ENCODE peak calls at places on chromosomes 11 and 22, in eight cellular contexts. Q is C1 segment of cervical spinal cord; Y is COLO829; U is NCI-H1417; D is NCI-H345; T is stimulated activated CD4-positive, alpha-beta T cell treated with anti-CD3 and anti-CD28 coated beads, Interleukin-2, amount 100 ng/mL, for 24 hours; L is stimulated activated effector memory CD8-positive, alpha-beta T cell treated with anti-CD3 and anti-CD28 coated beads, Interleukin-12 subunit alpha, Interleukin-12 subunit beta, amount 100 ng/mL, for 72 hours; S is heart right ventricle. G is an unnamed sample.

GRCh38 chr11:36421546-36422155 is 88.4 kb downstream of the TRAF6 start:
- DNase-seq in L (no peak), Y (no peak), T (no peak), D (no peak), U (no peak), S (no peak), Q (no peak), G (no peak)

GRCh38 chr22:39257522-39258475 is 13.0 kb upstream of the PDGFB start:
- DNase-seq in S (no peak), T (no peak), L (no peak), U (no peak), Y (no peak), Q (no peak), D (no peak), G (no peak)

GRCh38 chr11:17563248-17563647 is 16.2 kb downstream of the OTOG start:
- DNase-seq in Y (no peak), U (no peak), D (no peak), L (no peak), T (no peak), Q (no peak), S (no peak), G (peak; percentile 53)

GRCh38 chr11:118401880-118402590 is 629 bp downstream of the ATP5MG start:
- DNase-seq in Y (peak; percentile 17), L (no peak), Q (no peak), U (no peak), T (no peak), S (no peak), D (no peak), G (peak; percentile 51)

GRCh38 chr11:123195182-123196059 is at the start of gene CLMP:
- DNase-seq in L (peak; percentile 52), T (no peak), Q (no peak), U (peak; percentile 77), S (peak; percentile 51), Y (no peak), D (no peak), G (no peak)

GRCh38 chr11:119757378-119757777 is 28.4 kb upstream of the NECTIN1 start:
- DNase-seq in S (no peak), L (no peak), U (no peak), Y (no peak), D (no peak), T (no peak), Q (no peak), G (no peak)

GRCh38 chr11:77125695-77126094 is 2.4 kb upstream of the MYO7A start:
- DNase-seq in Q (no peak), Y (no peak), S (no peak), T (no peak), U (no peak), L (no peak), D (no peak), G (no peak)

GRCh38 chr22:25644122-25644521 is 79.6 kb downstream of the GRK3 start:
- DNase-seq in T (no peak), S (peak; percentile 34), L (no peak), Y (no peak), Q (no peak), U (no peak), D (no peak), G (no peak)

GRCh38 chr22:34917239-34917638 is 148.7 kb upstream of the ISX start:
- DNase-seq in L (no peak), Y (no peak), T (no peak), D (no peak), Q (no peak), U (no peak), S (no peak), G (no peak)

GRCh38 chr11:36699271-36699670 is 101.2 kb upstream of the RAG2 start:
- DNase-seq in Q (no peak), D (no peak), U (peak; percentile 30), L (no peak), T (no peak), S (no peak), Y (no peak), G (peak; percentile 27)

GRCh38 chr22:23105304-23105703 is 35.0 kb downstream of the GNAZ start:
- DNase-seq in Y (no peak), S (no peak), Q (no peak), L (no peak), U (no peak), D (no peak), T (no peak), G (no peak)

GRCh38 chr22:49576241-49577141 is 251.2 kb downstream of the BRD1 start:
- DNase-seq in L (no peak), T (no peak), Y (no peak), S (no peak), U (no peak), D (no peak), Q (no peak), G (no peak)

GRCh38 chr11:35990816-35991215 is 47.0 kb downstream of the LDLRAD3 start:
- DNase-seq in Y (no peak), L (no peak), T (no peak), D (no peak), U (no peak), Q (no peak), S (no peak), G (no peak)

GRCh38 chr11:71336176-71336995 is 84.0 kb upstream of the SHANK2 start:
- DNase-seq in D (no peak), L (no peak), Y (no peak), S (no peak), Q (no peak), T (no peak), U (no peak), G (no peak)